ENCODE peak calls at places on chromosomes 7 and 10, in eight cellular contexts. U is sciatic nerve; X is CD4-positive, CD25-positive, alpha-beta regulatory T cell; L is central memory CD4-positive, alpha-beta T cell; B is psoas muscle; I is ACHN; K is GM23248; W is iris pigment epithelial cell. M is an unnamed sample.

GRCh38 chr7:4882169-4882741 is 1.3 kb downstream of the RADIL start:
- DNase-seq in L (no peak), W (peak; percentile 65), B (peak; percentile 67), U (peak; percentile 81), K (peak; percentile 91), X (no peak), I (no peak), M (no peak)

GRCh38 chr10:69123306-69123746 is 652 bp upstream of the VPS26A start:
- DNase-seq in I (peak; percentile 75), B (no peak), X (no peak), L (no peak), W (peak; percentile 87), K (peak; percentile 88), U (peak; percentile 81), M (peak; percentile 15)

GRCh38 chr7:83648464-83649241 is at the start of gene SEMA3E:
- DNase-seq in B (no peak), K (peak; percentile 65), L (no peak), W (peak; percentile 46), U (no peak), X (no peak), I (peak; percentile 82), M (peak; percentile 15)

GRCh38 chr7:135168001-135168400 is 2.5 kb downstream of the CYREN start:
- DNase-seq in K (peak; percentile 21), L (no peak), B (peak; percentile 65), W (no peak), I (no peak), X (no peak), U (no peak), M (no peak)

GRCh38 chr10:131821378-131822012 is 79.3 kb upstream of the PPP2R2D start:
- DNase-seq in I (no peak), K (no peak), B (no peak), L (no peak), U (no peak), X (no peak), W (no peak), M (no peak)

GRCh38 chr7:148626828-148627227 is 36.3 kb downstream of the C7orf33 start:
- DNase-seq in W (no peak), K (no peak), U (no peak), L (no peak), X (no peak), B (no peak), I (no peak), M (no peak)

GRCh38 chr10:132185601-132186487 is 904 bp upstream of the DPYSL4 start:
- DNase-seq in X (peak; percentile 55), K (peak; percentile 59), B (peak; percentile 49), I (peak; percentile 63), W (peak; percentile 41), L (peak; percentile 61), U (no peak), M (no peak)

GRCh38 chr10:84256510-84257342 is 11.9 kb downstream of the RGR start:
- DNase-seq in W (peak; percentile 70), K (peak; percentile 69), L (no peak), B (peak; percentile 50), U (peak; percentile 84), I (no peak), X (peak; percentile 47), M (no peak)

GRCh38 chr7:115933463-115933862 is 97.1 kb downstream of the TFEC start:
- DNase-seq in K (peak; percentile 29), X (no peak), U (no peak), L (no peak), B (no peak), W (no peak), I (no peak), M (no peak)

GRCh38 chr10:95339863-95340262 is 49.1 kb upstream of the PDLIM1 start:
- DNase-seq in L (no peak), U (no peak), B (no peak), I (no peak), K (no peak), X (no peak), W (no peak), M (no peak)

GRCh38 chr7:80307251-80307856 is 172.7 kb downstream of the GNAI1 start:
- DNase-seq in X (no peak), W (peak; percentile 89), U (no peak), K (peak; percentile 84), I (no peak), L (no peak), B (no peak), M (no peak)

GRCh38 chr7:47291461-47292051 is 290.4 kb downstream of the TNS3 start:
- DNase-seq in X (peak; percentile 22), W (peak; percentile 98), U (peak; percentile 44), K (peak; percentile 97), B (no peak), I (peak; percentile 93), L (no peak), M (no peak)

GRCh38 chr7:133770863-133771492 is 356.2 kb upstream of the LRGUK start:
- DNase-seq in I (peak; percentile 90), X (no peak), B (no peak), U (no peak), L (no peak), W (peak; percentile 68), K (peak; percentile 58), M (no peak)

GRCh38 chr7:128060018-128060417 is 28.8 kb upstream of the LRRC4 start:
- DNase-seq in X (no peak), L (no peak), U (no peak), I (no peak), B (no peak), K (no peak), W (no peak), M (no peak)

GRCh38 chr10:101564490-101564991 is 23.5 kb downstream of the POLL start:
- DNase-seq in B (no peak), W (no peak), L (no peak), K (no peak), I (no peak), U (peak; percentile 44), X (no peak), M (no peak)

GRCh38 chr7:90629306-90629918 is 33.3 kb downstream of the CDK14 start:
- DNase-seq in X (peak; percentile 32), U (no peak), W (peak; percentile 60), I (peak; percentile 69), L (peak; percentile 0), K (peak; percentile 67), B (no peak), M (no peak)

GRCh38 chr10:133286366-133286765 is 9.7 kb upstream of the ADAM8 start:
- DNase-seq in U (no peak), K (no peak), I (no peak), L (no peak), W (no peak), X (no peak), B (no peak), M (no peak)

GRCh38 chr7:111198255-111198654 is 107.3 kb downstream of the LRRN3 start:
- DNase-seq in L (no peak), K (peak; percentile 99), B (no peak), I (peak; percentile 98), U (no peak), W (peak; percentile 100), X (no peak), M (no peak)

GRCh38 chr7:35035511-35035921 is 1.8 kb downstream of the DPY19L1 start:
- DNase-seq in L (peak; percentile 9), I (peak; percentile 68), X (peak; percentile 67), U (no peak), B (no peak), W (peak; percentile 59), K (peak; percentile 52), M (no peak)

GRCh38 chr7:122298618-122299017 is 5.9 kb downstream of the FEZF1 start:
- DNase-seq in B (no peak), W (no peak), L (no peak), U (no peak), I (no peak), K (no peak), X (no peak), M (no peak)

GRCh38 chr7:158549834-158550700 is 37.6 kb downstream of the PTPRN2 start:
- DNase-seq in W (no peak), L (no peak), B (no peak), X (no peak), I (no peak), K (no peak), U (no peak), M (no peak)

GRCh38 chr10:32379314-32379949 is 32.5 kb upstream of the EPC1 start:
- DNase-seq in L (peak; percentile 64), K (peak; percentile 83), I (peak; percentile 32), X (peak; percentile 79), W (peak; percentile 75), U (no peak), B (no peak), M (peak; percentile 42)

M was measured in LNCaP clone FGC.